ENCODE peak calls at places on chromosomes 7 and 10, in nine cellular contexts. F, W, B, J, Y, N, P, S and Q are unnamed samples.

GRCh38 chr10:121510201-121510771 is 88.0 kb downstream of the FGFR2 start:
- DNase-seq in Y (no peak), F (no peak), P (no peak), B (no peak), N (no peak), S (no peak), W (no peak), J (no peak), Q (peak; percentile 92)

GRCh38 chr10:97687785-97688781 is 1.0 kb upstream of the AVPI1 start:
- DNase-seq in F (no peak), N (no peak), S (peak; percentile 44), P (peak; percentile 93), Y (no peak), B (peak; percentile 63), J (no peak), W (no peak), Q (no peak)

GRCh38 chr7:158377800-158378623 is 209.6 kb downstream of the PTPRN2 start:
- DNase-seq in N (no peak), F (no peak), W (no peak), S (no peak), J (peak; percentile 89), Y (no peak), P (no peak), B (no peak), Q (no peak)

GRCh38 chr10:122298598-122299301 is 27.7 kb downstream of the BTBD16 start:
- DNase-seq in Y (peak; percentile 70), B (peak; percentile 85), J (peak; percentile 83), W (no peak), F (peak; percentile 75), P (peak; percentile 72), N (peak; percentile 53), S (peak; percentile 58), Q (peak; percentile 91)

GRCh38 chr7:50276446-50276845 is 28.1 kb upstream of the IKZF1 start:
- DNase-seq in W (no peak), N (no peak), S (no peak), B (no peak), F (no peak), Y (no peak), J (peak; percentile 19), P (no peak), Q (no peak)

GRCh38 chr7:82745820-82746219 is 302.2 kb upstream of the CACNA2D1 start:
- DNase-seq in J (no peak), S (no peak), B (no peak), F (no peak), Y (no peak), N (no peak), W (no peak), P (peak; percentile 4), Q (no peak)

GRCh38 chr7:15086882-15087281 is 184.3 kb upstream of the DGKB start:
- DNase-seq in J (no peak), P (no peak), Y (no peak), N (no peak), W (no peak), B (no peak), F (no peak), S (no peak), Q (no peak)

GRCh38 chr10:59384761-59385160 is 22.4 kb upstream of the FAM13C start:
- DNase-seq in N (no peak), F (no peak), S (no peak), P (peak; percentile 66), B (no peak), Y (no peak), J (no peak), W (no peak), Q (no peak)

GRCh38 chr10:61751599-61751998 is 88.9 kb downstream of the CABCOCO1 start:
- DNase-seq in P (peak; percentile 12), B (no peak), J (no peak), S (no peak), N (no peak), F (no peak), Y (no peak), W (no peak), Q (no peak)

DNA sequence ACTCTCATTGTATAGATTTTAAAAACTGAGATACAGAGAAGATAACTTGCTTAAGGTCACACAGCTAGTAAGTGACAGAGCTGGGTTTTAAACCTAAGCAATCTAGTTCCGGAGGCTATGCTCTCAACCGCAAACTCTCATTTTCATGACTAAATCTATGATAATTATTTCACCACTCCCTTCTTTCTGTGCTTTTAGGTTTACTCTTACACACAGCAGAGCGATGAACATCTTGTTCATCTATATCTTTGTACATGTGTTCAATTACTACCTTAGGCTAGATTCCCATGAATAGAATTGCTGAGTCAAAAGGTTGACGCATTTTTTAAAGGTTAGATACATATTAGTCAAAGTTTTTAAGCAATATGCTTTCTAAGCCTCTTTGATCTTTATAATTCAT is 154.8 kb downstream of the CHN2 start:
- DNase-seq in B (no peak), S (no peak), F (no peak), N (no peak), P (no peak), Y (no peak), J (no peak), W (no peak), Q (no peak)
- H3K4me1 ChIP-seq in B (no peaks in the 10 kb centered on the region), S (no peaks in the 10 kb centered on the region), F (no peaks in the 10 kb centered on the region), N (no peaks in the 10 kb centered on the region), P (no peaks in the 10 kb centered on the region), Y (no peaks in the 10 kb centered on the region), J (peaks cover 41% of the 10 kb centered on the region), W (no peaks in the 10 kb centered on the region), Q (peaks cover 19% of the 10 kb centered on the region)

GRCh38 chr7:47741984-47742383 is 160.1 kb upstream of the TNS3 start:
- DNase-seq in S (no peak), J (no peak), W (no peak), B (no peak), F (peak; percentile 1), Y (no peak), P (peak; percentile 46), N (no peak), Q (no peak)
- H3K4me1 ChIP-seq in S (no peaks in the 10 kb centered on the region), J (peaks cover 3% of the 10 kb centered on the region), W (no peaks in the 10 kb centered on the region), B (no peaks in the 10 kb centered on the region), F (no peaks in the 10 kb centered on the region), Y (peaks cover 3% of the 10 kb centered on the region), P (peaks cover 11% of the 10 kb centered on the region), N (peaks cover 3% of the 10 kb centered on the region), Q (peaks cover 6% of the 10 kb centered on the region)

GRCh38 chr10:22697101-22697500 is 17.3 kb downstream of the PIP4K2A start:
- DNase-seq in S (no peak), P (no peak), B (no peak), Y (no peak), F (no peak), W (no peak), N (no peak), J (no peak), Q (no peak)

GRCh38 chr10:22699976-22700375 is 14.4 kb downstream of the PIP4K2A start:
- DNase-seq in Y (no peak), P (no peak), W (no peak), F (no peak), B (no peak), N (no peak), S (no peak), J (peak; percentile 32), Q (no peak)

GRCh38 chr10:22700489-22700888 is 13.9 kb downstream of the PIP4K2A start:
- DNase-seq in P (no peak), Y (no peak), F (no peak), W (no peak), J (no peak), N (no peak), B (no peak), S (no peak), Q (no peak)

GRCh38 chr10:22701132-22701851 is 13.1 kb downstream of the PIP4K2A start:
- DNase-seq in N (no peak), B (no peak), W (no peak), S (no peak), J (no peak), F (no peak), P (no peak), Y (no peak), Q (no peak)

DNA sequence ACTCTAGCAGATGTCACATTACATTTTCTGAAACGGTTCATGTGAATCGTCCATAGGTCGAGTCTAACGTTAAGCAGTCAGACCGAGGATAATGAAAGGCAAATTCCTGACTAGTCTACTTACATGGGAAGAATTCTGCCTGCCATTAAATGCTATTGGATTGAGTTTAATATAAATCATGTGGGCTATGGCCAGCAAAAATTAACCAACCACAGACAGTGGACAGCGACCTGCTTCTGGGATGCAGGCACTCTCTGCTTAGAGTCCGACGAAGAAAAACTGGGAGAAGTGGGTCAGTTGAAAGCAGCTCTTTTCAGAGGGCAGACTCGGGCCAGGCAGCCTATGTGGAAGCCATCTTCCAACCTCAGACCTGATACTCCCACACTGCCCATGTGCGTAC is 16.6 kb downstream of the PIP4K2A start:
- DNase-seq in Y (no peak), P (no peak), F (no peak), B (no peak), J (no peak), N (no peak), W (no peak), S (no peak), Q (no peak)
- H3K4me1 ChIP-seq in Y (peaks cover 75% of the 10 kb centered on the region), P (peaks cover 2% of the 10 kb centered on the region), F (peaks cover 25% of the 10 kb centered on the region), B (no peaks in the 10 kb centered on the region), J (peaks cover 20% of the 10 kb centered on the region), N (no peaks in the 10 kb centered on the region), W (peaks cover 50% of the 10 kb centered on the region), S (peaks cover 4% of the 10 kb centered on the region), Q (no peaks in the 10 kb centered on the region)

GRCh38 chr10:79252450-79252849 is 94.8 kb upstream of the PPIF start:
- DNase-seq in S (no peak), F (no peak), J (no peak), N (no peak), P (no peak), Y (no peak), B (no peak), W (no peak), Q (no peak)

GRCh38 chr10:79247373-79248137 is 99.7 kb upstream of the PPIF start:
- DNase-seq in P (no peak), Y (no peak), W (no peak), J (no peak), N (no peak), B (no peak), F (no peak), S (no peak), Q (no peak)

GRCh38 chr10:79249156-79250121 is 97.8 kb upstream of the PPIF start:
- DNase-seq in B (no peak), W (no peak), S (no peak), Y (no peak), P (no peak), J (no peak), F (no peak), N (no peak), Q (no peak)

GRCh38 chr10:79248341-79248931 is 98.8 kb upstream of the PPIF start:
- DNase-seq in W (peak; percentile 77), J (no peak), B (peak; percentile 68), S (no peak), Y (peak; percentile 71), P (no peak), N (no peak), F (no peak), Q (no peak)

GRCh38 chr10:79250259-79250658 is 97.0 kb upstream of the PPIF start:
- DNase-seq in F (no peak), Y (no peak), W (peak; percentile 87), P (no peak), S (peak; percentile 60), N (no peak), J (no peak), B (no peak), Q (no peak)
- H3K4me1 ChIP-seq in F (peaks cover 78% of the 10 kb centered on the region), Y (peaks cover 77% of the 10 kb centered on the region), W (peaks cover 98% of the 10 kb centered on the region), P (peaks cover 19% of the 10 kb centered on the region), S (peaks cover 19% of the 10 kb centered on the region), N (peaks cover 18% of the 10 kb centered on the region), J (peaks cover 41% of the 10 kb centered on the region), B (no peaks in the 10 kb centered on the region), Q (no peaks in the 10 kb centered on the region)

GRCh38 chr10:85864173-85864549 is 502.4 kb downstream of the GRID1 start:
- DNase-seq in W (no peak), N (no peak), P (no peak), Y (no peak), B (no peak), J (no peak), S (no peak), F (no peak), Q (no peak)
- H3K4me1 ChIP-seq in W (no peaks in the 10 kb centered on the region), N (no peaks in the 10 kb centered on the region), P (no peaks in the 10 kb centered on the region), Y (no peaks in the 10 kb centered on the region), B (peaks cover 4% of the 10 kb centered on the region), J (no peaks in the 10 kb centered on the region), S (no peaks in the 10 kb centered on the region), F (peaks cover 10% of the 10 kb centered on the region), Q (no peaks in the 10 kb centered on the region)